ENCODE peak calls at places on chromosomes 7 and 10, in five cellular contexts. R is GM20000, S is HCT116, N is GM10248, T is heart right ventricle. C is an unnamed sample.

GRCh38 chr10:87660484-87661133 is 931 bp downstream of the PAPSS2 start:
- DNase-seq in R (no peak), T (no peak), S (no peak), N (no peak), C (no peak)

GRCh38 chr7:31006864-31007263 is 43.1 kb downstream of the GHRHR start:
- DNase-seq in T (no peak), R (no peak), S (no peak), N (no peak), C (no peak)

GRCh38 chr7:77734590-77735421 is 38.5 kb downstream of the RSBN1L start:
- DNase-seq in T (no peak), N (no peak), R (no peak), S (no peak), C (no peak)

GRCh38 chr10:21372651-21373410 is 152.7 kb downstream of the SKIDA1 start:
- DNase-seq in N (peak; percentile 43), T (no peak), S (peak; percentile 59), R (no peak), C (peak; percentile 44)

GRCh38 chr10:73589538-73590126 is 1.5 kb downstream of the USP54 start:
- DNase-seq in R (no peak), S (no peak), T (no peak), N (no peak), C (no peak)

GRCh38 chr10:17643339-17643754 is 604 bp upstream of the STAM start:
- DNase-seq in S (no peak), R (no peak), N (no peak), T (peak; percentile 58), C (peak; percentile 40)

GRCh38 chr10:67076175-67076574 is 150.3 kb downstream of the LRRTM3 start:
- DNase-seq in T (no peak), S (no peak), R (no peak), N (no peak), C (no peak)

GRCh38 chr7:98733036-98733435 is 116.0 kb downstream of the NPTX2 start:
- DNase-seq in R (peak; percentile 61), S (peak; percentile 85), T (no peak), N (peak; percentile 70), C (peak; percentile 66)

GRCh38 chr10:103605359-103606156 is 112.1 kb downstream of the NEURL1 start:
- DNase-seq in S (peak; percentile 28), T (no peak), N (peak; percentile 53), R (peak; percentile 81), C (peak; percentile 79)

GRCh38 chr10:32952541-32953276 is 5.3 kb downstream of the ITGB1 start:
- DNase-seq in N (no peak), S (no peak), T (no peak), R (no peak), C (no peak)

GRCh38 chr10:32950457-32951109 is 7.4 kb downstream of the ITGB1 start:
- DNase-seq in S (no peak), T (no peak), N (no peak), R (no peak), C (no peak)

GRCh38 chr10:32951111-32951510 is 6.9 kb downstream of the ITGB1 start:
- DNase-seq in S (no peak), T (no peak), N (no peak), R (no peak), C (no peak)

GRCh38 chr10:32953277-32953927 is 4.6 kb downstream of the ITGB1 start:
- DNase-seq in S (no peak), R (no peak), T (no peak), N (no peak), C (no peak)

GRCh38 chr10:32952094-32952493 is 5.9 kb downstream of the ITGB1 start:
- DNase-seq in T (no peak), S (no peak), N (no peak), R (no peak), C (no peak)
- TF ChIP-seq CTCF in T (no peak), S (no peak), N (no peak), R (no peak), C (no peak)

DNA sequence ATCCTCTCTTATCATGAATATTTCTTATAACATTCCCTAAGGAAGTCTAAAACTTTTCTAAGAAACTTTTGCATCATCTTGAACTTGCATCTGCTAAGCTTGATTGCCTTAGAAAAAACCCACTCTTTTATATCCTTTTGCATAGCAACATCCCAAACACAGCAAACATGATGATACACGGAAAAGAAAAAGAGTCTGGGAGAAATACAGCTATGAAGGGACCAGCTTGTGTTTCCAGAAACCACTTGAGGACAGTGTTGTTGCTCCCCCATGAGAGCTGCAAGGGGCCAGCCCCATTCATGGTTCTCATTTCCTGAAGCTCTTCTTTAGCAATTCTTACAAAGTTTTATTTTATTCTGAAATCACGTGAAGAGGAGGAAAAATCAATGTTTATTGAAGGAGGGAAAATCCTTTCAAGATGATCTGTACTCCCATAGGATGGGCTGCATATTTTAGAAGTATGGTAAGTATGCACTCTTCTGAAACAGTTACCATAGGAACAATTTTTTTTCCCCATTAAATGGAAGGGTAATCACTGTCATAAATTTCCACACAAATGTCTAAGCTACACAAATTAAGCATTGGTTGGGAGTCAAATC is 17.4 kb upstream of the PRTFDC1 start:
- DNase-seq in S (no peak), N (no peak), R (no peak), T (no peak), C (no peak)
- TF ChIP-seq CTCF in S (no peak), N (no peak), R (no peak), T (no peak), C (no peak)

GRCh38 chr10:61047011-61047410 is 103.0 kb upstream of the RHOBTB1 start:
- DNase-seq in N (no peak), T (no peak), S (no peak), R (no peak), C (no peak)
- TF ChIP-seq CTCF in N (no peak), T (no peak), S (no peak), R (no peak), C (no peak)

GRCh38 chr7:75639071-75639892 is 99.5 kb downstream of the HIP1 start:
- DNase-seq in N (peak; percentile 68), R (peak; percentile 76), S (no peak), T (peak; percentile 62), C (peak; percentile 80)
- TF ChIP-seq CTCF in N (no peak), R (no peak), S (no peak), T (no peak), C (no peak)

GRCh38 chr7:12111461-12112405 is 99.4 kb upstream of the TMEM106B start:
- DNase-seq in T (no peak), R (no peak), N (no peak), S (no peak), C (no peak)
- TF ChIP-seq CTCF in T (no peak), R (no peak), N (no peak), S (no peak), C (no peak)

GRCh38 chr7:90244565-90244908 is 437 bp upstream of the CFAP69 start:
- DNase-seq in N (no peak), T (no peak), R (no peak), S (no peak), C (no peak)

GRCh38 chr7:90248706-90249105 is 3.7 kb downstream of the CFAP69 start:
- DNase-seq in R (no peak), S (no peak), T (no peak), N (no peak), C (no peak)

GRCh38 chr7:90246184-90246583 is 1.2 kb downstream of the CFAP69 start:
- DNase-seq in T (no peak), N (no peak), S (no peak), R (no peak), C (no peak)

GRCh38 chr7:90242369-90243168 is 2.4 kb upstream of the CFAP69 start:
- DNase-seq in S (no peak), R (peak; percentile 61), T (no peak), N (peak; percentile 67), C (peak; percentile 72)

GRCh38 chr7:90244909-90245841 is at the start of gene CFAP69:
- DNase-seq in R (peak; percentile 80), T (peak; percentile 90), S (peak; percentile 73), N (peak; percentile 89), C (peak; percentile 76)
- TF ChIP-seq CTCF in R (no peak), T (peak; percentile 25), S (no peak), N (no peak), C (no peak)

DNA sequence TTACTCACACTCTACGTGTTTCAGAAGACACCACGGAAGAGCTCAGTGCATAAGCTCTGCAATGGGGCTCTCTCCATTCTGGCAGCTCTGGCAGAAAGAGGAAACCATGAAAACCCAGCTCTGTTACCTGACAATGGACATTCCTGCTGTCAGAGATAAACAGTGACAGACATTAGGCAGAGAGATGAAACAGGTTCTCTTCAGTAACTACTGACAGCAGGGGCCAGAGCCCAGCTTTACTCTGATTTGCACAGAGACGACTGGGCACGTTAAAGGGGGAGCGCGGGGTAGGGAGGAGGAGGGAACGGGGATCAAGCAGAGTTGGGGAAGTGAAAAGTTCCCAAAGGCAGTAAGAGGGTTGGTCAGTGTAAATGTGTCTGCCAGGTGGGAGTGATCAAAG is 206.1 kb downstream of the RAMP3 start:
- DNase-seq in T (no peak), R (no peak), S (no peak), N (no peak), C (no peak)
- TF ChIP-seq CTCF in T (no peak), R (no peak), S (no peak), N (no peak), C (no peak)

DNA sequence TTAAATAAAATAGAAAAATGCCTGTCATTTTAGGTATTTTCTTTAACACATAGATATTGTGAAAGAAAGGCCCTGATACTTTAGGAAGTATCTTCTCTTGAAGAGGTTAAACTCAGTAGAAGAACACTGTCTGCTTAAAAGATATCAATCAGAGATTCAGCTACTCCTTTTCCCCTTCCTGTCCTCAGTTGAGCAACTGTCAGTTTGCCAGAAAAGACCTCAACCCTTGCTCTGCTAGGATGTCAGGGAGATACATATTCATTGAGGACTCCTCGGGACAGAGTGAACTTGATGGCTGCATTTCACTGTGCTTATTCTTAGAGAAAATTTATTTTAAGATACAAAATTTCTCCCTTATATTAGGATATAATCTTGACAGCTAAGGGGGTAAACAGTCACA is 173.6 kb upstream of the CACNA2D1 start:
- DNase-seq in S (no peak), R (no peak), N (no peak), T (no peak), C (no peak)
- TF ChIP-seq CTCF in S (no peak), R (no peak), N (no peak), T (no peak), C (no peak)

C was measured in GM13977.